ENCODE peak calls at places on chromosomes 16 and 17, in four cellular contexts. J is K562, V is GM12878, Z is GM12891. F is an unnamed sample.

GRCh38 chr17:15361592-15361991 is 20.2 kb upstream of the TEKT3 start:
- DNase-seq in J (no peak), V (no peak), Z (no peak), F (no peak)

GRCh38 chr17:31674717-31675349 is 184.2 kb downstream of the COPRS start:
- DNase-seq in J (no peak), V (no peak), Z (no peak), F (no peak)

GRCh38 chr17:17533901-17534441 is 37.8 kb upstream of the RASD1 start:
- DNase-seq in J (no peak), V (no peak), Z (no peak), F (no peak)

GRCh38 chr16:89984215-89984614 is 35.0 kb downstream of the DBNDD1 start:
- DNase-seq in J (no peak), V (no peak), Z (no peak), F (no peak)

GRCh38 chr17:39922006-39922405 is 3.6 kb upstream of the GSDMB start:
- DNase-seq in J (no peak), V (no peak), Z (no peak), F (no peak)

GRCh38 chr17:49436174-49436573 is 21.5 kb upstream of the PHB1 start:
- DNase-seq in J (no peak), V (no peak), Z (no peak), F (no peak)

GRCh38 chr17:50872710-50873424 is 6.7 kb upstream of the TOB1 start:
- DNase-seq in J (no peak), V (no peak), Z (no peak), F (no peak)

GRCh38 chr16:84141143-84141670 is 3.8 kb downstream of the HSDL1 start:
- DNase-seq in J (no peak), V (no peak), Z (no peak), F (no peak)

GRCh38 chr17:11608396-11608795 is 10.1 kb downstream of the DNAH9 start:
- DNase-seq in J (no peak), V (no peak), Z (no peak), F (no peak)

GRCh38 chr17:7217113-7217987 is 2.3 kb downstream of the DLG4 start:
- DNase-seq in J (peak), V (no peak), Z (no peak), F (no peak)

GRCh38 chr16:5378531-5378930 is 280.9 kb upstream of the EEF2KMT start:
- DNase-seq in J (no peak), V (no peak), Z (no peak), F (no peak)

GRCh38 chr16:80570106-80570478 is 29.3 kb downstream of the DYNLRB2 start:
- DNase-seq in J (no peak), V (no peak), Z (no peak), F (no peak)

GRCh38 chr16:11689031-11689840 is 21.0 kb downstream of the SNN start:
- DNase-seq in J (no peak), V (peak), Z (no peak), F (peak)

GRCh38 chr17:34542700-34543336 is 36.6 kb upstream of the TMEM132E start:
- DNase-seq in J (peak), V (no peak), Z (no peak), F (peak)

GRCh38 chr17:19596869-19597268 is 51.7 kb upstream of the ALDH3A2 start:
- DNase-seq in J (no peak), V (no peak), Z (no peak), F (no peak)

GRCh38 chr16:11401161-11402050 is 56.1 kb downstream of the RMI2 start:
- DNase-seq in J (no peak), V (no peak), Z (no peak), F (no peak)

GRCh38 chr17:1005361-1005946 is 8.5 kb downstream of the TIMM22 start:
- DNase-seq in J (no peak), V (no peak), Z (no peak), F (no peak)

GRCh38 chr17:15341385-15341849 is at the start of gene TEKT3:
- DNase-seq in J (peak), V (no peak), Z (no peak), F (no peak)

GRCh38 chr17:56317351-56318208 is 164.3 kb downstream of the ANKFN1 start:
- DNase-seq in J (no peak), V (no peak), Z (no peak), F (no peak)

GRCh38 chr17:75877752-75878173 is 618 bp downstream of the TRIM47 start:
- DNase-seq in J (peak), V (no peak), Z (no peak), F (peak)

GRCh38 chr16:67150833-67151396 is at the start of gene B3GNT9:
- DNase-seq in J (peak), V (no peak), Z (peak), F (no peak)

GRCh38 chr16:11445486-11445885 is 100.2 kb downstream of the RMI2 start:
- DNase-seq in J (no peak), V (no peak), Z (no peak), F (no peak)

GRCh38 chr17:80105762-80106161 is 4.4 kb downstream of the GAA start:
- DNase-seq in J (peak), V (no peak), Z (no peak), F (no peak)

GRCh38 chr17:17790673-17791464 is 45.9 kb downstream of the SREBF1 start:
- DNase-seq in J (no peak), V (no peak), Z (no peak), F (no peak)

GRCh38 chr16:4694664-4695451 is 1.5 kb downstream of the NUDT16L1 start:
- DNase-seq in J (no peak), V (no peak), Z (no peak), F (no peak)

GRCh38 chr17:9192010-9192409 is 170.7 kb downstream of the NTN1 start:
- DNase-seq in J (no peak), V (no peak), Z (no peak), F (no peak)
- TF ChIP-seq SPI1 in J (no peak), V (no peak), Z (no peak), F (no peak)

DNA sequence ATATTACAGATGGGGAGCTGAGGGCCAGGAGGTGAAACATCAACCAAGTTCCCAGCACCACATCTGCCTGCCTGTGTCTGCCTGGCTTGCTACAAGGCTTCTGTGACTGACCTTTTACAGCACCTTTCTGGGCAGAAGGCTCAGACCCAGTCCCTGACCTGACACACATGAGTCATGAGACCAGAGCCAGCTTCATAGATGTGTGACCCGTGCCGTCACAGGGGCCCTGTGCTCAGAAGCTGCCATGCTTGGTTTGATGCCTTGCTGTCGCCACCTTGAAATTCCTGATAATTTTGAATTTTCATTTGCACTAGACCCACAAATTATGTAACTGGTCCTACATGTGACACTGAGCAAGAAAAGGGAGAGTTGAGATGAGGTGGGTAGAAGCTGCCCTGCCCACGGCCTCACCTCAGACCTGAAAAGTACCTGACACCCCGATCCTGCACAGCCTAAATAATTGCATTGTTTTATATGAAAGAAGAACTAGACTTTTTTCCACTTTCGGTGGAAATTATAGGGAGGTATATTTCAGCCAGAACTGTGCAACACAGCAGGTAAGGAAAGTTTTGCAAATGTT is 13.3 kb upstream of the PECAM1 start:
- DNase-seq in J (no peak), V (no peak), Z (no peak), F (no peak)
- TF ChIP-seq SPI1 in J (no peak), V (no peak), Z (no peak), F (no peak)

GRCh38 chr16:88389621-88390160 is 6.9 kb downstream of the ZNF469 start:
- DNase-seq in J (no peak), V (no peak), Z (no peak), F (no peak)

GRCh38 chr16:88387177-88387576 is 4.4 kb downstream of the ZNF469 start:
- DNase-seq in J (peak), V (no peak), Z (no peak), F (no peak)

GRCh38 chr16:88389191-88389590 is 6.4 kb downstream of the ZNF469 start:
- DNase-seq in J (no peak), V (no peak), Z (no peak), F (no peak)

GRCh38 chr16:88385831-88386815 is 3.4 kb downstream of the ZNF469 start:
- DNase-seq in J (no peak), V (no peak), Z (no peak), F (no peak)

GRCh38 chr16:88387941-88388627 is 5.3 kb downstream of the ZNF469 start:
- DNase-seq in J (no peak), V (no peak), Z (no peak), F (no peak)
- TF ChIP-seq SPI1 in J (no peak), V (no peak), Z (no peak), F (no peak)

DNA sequence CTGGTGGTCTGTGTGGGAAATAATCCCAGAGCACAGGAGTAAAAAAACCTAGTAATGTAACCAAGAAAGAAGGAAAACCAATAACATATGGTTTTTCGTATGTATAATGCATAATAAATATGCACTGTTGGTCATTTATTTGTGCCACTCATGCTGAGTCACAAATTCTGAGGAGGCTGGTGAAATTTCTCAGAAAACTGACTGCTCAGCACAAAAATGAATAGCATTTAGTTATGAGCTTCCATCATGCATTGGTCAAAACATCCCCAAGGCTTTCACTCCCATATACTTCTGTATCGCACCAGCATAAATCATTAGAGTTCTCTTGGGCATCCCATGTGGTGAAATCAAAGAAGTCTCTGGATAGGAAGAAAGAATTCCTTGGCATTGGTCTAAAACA is 785.5 kb upstream of the CDH8 start:
- DNase-seq in J (no peak), V (no peak), Z (no peak), F (no peak)
- TF ChIP-seq SPI1 in J (no peak), V (no peak), Z (no peak), F (no peak)

GRCh38 chr16:8655184-8655717 is 19.2 kb upstream of the ABAT start:
- DNase-seq in J (peak), V (peak), Z (no peak), F (peak)
- TF ChIP-seq SPI1 in J (peak), V (peak), Z (peak), F (peak)